ENCODE peak calls at places on chromosomes 12 and 14, in five cellular contexts. O is sciatic nerve; T is left cardiac atrium; Q is CD8-positive, alpha-beta T cell; W is neural crest cell. K is an unnamed sample.
A peak's percentile ranks its signal among the peaks of the same experiment; 100 is the strongest.

GRCh38 chr12:92574046-92574783 is 128.6 kb upstream of the PLEKHG7 start:
- DNase-seq in O (no peak), T (no peak), Q (no peak), W (no peak), K (no peak)

GRCh38 chr14:90820958-90821357 is 4.7 kb upstream of the TTC7B start:
- DNase-seq in O (no peak), T (no peak), Q (peak; percentile 37), W (no peak), K (no peak)

GRCh38 chr12:28500373-28501024 is 310.2 kb downstream of the CCDC91 start:
- DNase-seq in O (no peak), T (no peak), Q (no peak), W (no peak), K (no peak)

GRCh38 chr12:111194703-111195051 is 174.2 kb downstream of the PHETA1 start:
- DNase-seq in O (no peak), T (no peak), Q (no peak), W (no peak), K (no peak)

GRCh38 chr14:89255852-89256251 is 161.2 kb downstream of the FOXN3 start:
- DNase-seq in O (no peak), T (no peak), Q (no peak), W (no peak), K (no peak)

GRCh38 chr12:26195641-26196423 is 459 bp downstream of the SSPN start:
- DNase-seq in O (peak; percentile 78), T (peak; percentile 66), Q (no peak), W (peak; percentile 37), K (peak; percentile 41)

GRCh38 chr14:29274890-29275651 is 508.5 kb downstream of the FOXG1 start:
- DNase-seq in O (no peak), T (no peak), Q (no peak), W (no peak), K (no peak)

GRCh38 chr12:115411121-115411520 is 727.1 kb upstream of the TBX3 start:
- DNase-seq in O (no peak), T (no peak), Q (no peak), W (no peak), K (no peak)

GRCh38 chr12:54304187-54304810 is 3.5 kb upstream of the NFE2 start:
- DNase-seq in O (peak; percentile 84), T (peak; percentile 79), Q (no peak), W (no peak), K (no peak)

GRCh38 chr14:22850944-22851790 is 14.8 kb downstream of the MMP14 start:
- DNase-seq in O (peak; percentile 93), T (peak; percentile 95), Q (no peak), W (no peak), K (no peak)

GRCh38 chr12:102634216-102634615 is 153.9 kb upstream of the IGF1 start:
- DNase-seq in O (no peak), T (no peak), Q (no peak), W (no peak), K (no peak)

GRCh38 chr14:71576472-71576871 is 355.8 kb upstream of the RGS6 start:
- DNase-seq in O (no peak), T (no peak), Q (no peak), W (no peak), K (no peak)

GRCh38 chr14:74085828-74086227 is 1.1 kb downstream of the LIN52 start:
- DNase-seq in O (no peak), T (no peak), Q (no peak), W (no peak), K (no peak)

GRCh38 chr12:11555743-11556625 is 93.5 kb upstream of the ETV6 start:
- DNase-seq in O (no peak), T (no peak), Q (no peak), W (no peak), K (no peak)

GRCh38 chr14:61765225-61765943 is 3.2 kb downstream of the SNAPC1 start:
- DNase-seq in O (no peak), T (no peak), Q (no peak), W (no peak), K (no peak)

GRCh38 chr12:119727600-119728436 is 59.9 kb downstream of the PRKAB1 start:
- DNase-seq in O (no peak), T (no peak), Q (no peak), W (no peak), K (no peak)

GRCh38 chr12:92421701-92422100 is 276.1 kb upstream of the BTG1 start:
- DNase-seq in O (no peak), T (no peak), Q (no peak), W (no peak), K (no peak)

GRCh38 chr14:35016568-35016967 is 29.5 kb upstream of the FAM177A1 start:
- DNase-seq in O (no peak), T (no peak), Q (no peak), W (no peak), K (no peak)

GRCh38 chr14:61192970-61193369 is 88.2 kb downstream of the TMEM30B start:
- DNase-seq in O (no peak), T (no peak), Q (no peak), W (no peak), K (no peak)

GRCh38 chr12:29616664-29617409 is 119.4 kb upstream of the OVCH1 start:
- DNase-seq in O (no peak), T (no peak), Q (no peak), W (no peak), K (no peak)

GRCh38 chr12:129854591-129854990 is 49.2 kb downstream of the TMEM132D start:
- DNase-seq in O (no peak), T (no peak), Q (no peak), W (no peak), K (no peak)

GRCh38 chr12:121530600-121531355 is 50.0 kb downstream of the KDM2B start:
- DNase-seq in O (no peak), T (peak; percentile 92), Q (peak; percentile 45), W (no peak), K (no peak)

GRCh38 chr12:65879878-65880277 is 55.6 kb downstream of the HMGA2 start:
- DNase-seq in O (no peak), T (no peak), Q (no peak), W (no peak), K (no peak)

GRCh38 chr12:85356596-85357385 is 76.8 kb downstream of the ALX1 start:
- DNase-seq in O (no peak), T (no peak), Q (no peak), W (no peak), K (no peak)

GRCh38 chr14:59511916-59512530 is 27.7 kb downstream of the JKAMP start:
- DNase-seq in O (no peak), T (no peak), Q (no peak), W (peak; percentile 44), K (no peak)

GRCh38 chr12:39402922-39403321 is 40.0 kb downstream of the KIF21A start:
- DNase-seq in O (no peak), T (no peak), Q (no peak), W (no peak), K (no peak)

GRCh38 chr14:32217301-32217700 is 14.2 kb upstream of the RNU6-8 start:
- DNase-seq in O (no peak), T (no peak), Q (no peak), W (no peak), K (no peak)

GRCh38 chr12:8628731-8629130 is 16.1 kb upstream of the AICDA start:
- DNase-seq in O (no peak), T (no peak), Q (no peak), W (no peak), K (no peak)

GRCh38 chr12:12511021-12511783 is 51.5 kb downstream of the DUSP16 start:
- DNase-seq in O (no peak), T (no peak), Q (no peak), W (no peak), K (no peak)

GRCh38 chr12:68964013-68964412 is 31.0 kb upstream of the CPM start:
- DNase-seq in O (no peak), T (no peak), Q (no peak), W (no peak), K (no peak)

GRCh38 chr12:107759410-107759809 is 1.5 kb downstream of the PRDM4 start:
- DNase-seq in O (no peak), T (no peak), Q (no peak), W (no peak), K (no peak)

GRCh38 chr12:20367731-20368652 is at the start of gene PDE3A:
- DNase-seq in O (peak; percentile 79), T (peak; percentile 83), Q (no peak), W (peak; percentile 61), K (no peak)